ENCODE peak calls at places on chromosomes 11 and 22, in four cellular contexts. K is A549, M is K562, R is HepG2. V is an unnamed sample.

GRCh38 chr11:69010964-69011623 is 2.0 kb downstream of the MRGPRF start:
- DNase-seq in K (peak; percentile 31), M (peak; percentile 97), R (no peak), V (peak; percentile 97)

GRCh38 chr11:70429428-70429705 is 31.0 kb downstream of the CTTN start:
- DNase-seq in K (no peak), M (no peak), R (no peak), V (no peak)

GRCh38 chr11:45754261-45754709 is 50.7 kb upstream of the SLC35C1 start:
- DNase-seq in K (no peak), M (no peak), R (peak; percentile 21), V (no peak)

GRCh38 chr11:109267293-109268095 is 154.5 kb upstream of the C11orf87 start:
- DNase-seq in K (peak; percentile 7), M (no peak), R (no peak), V (peak; percentile 37)

GRCh38 chr22:41762980-41763779 is 37.3 kb upstream of the CCDC134 start:
- DNase-seq in K (peak; percentile 48), M (peak; percentile 49), R (peak; percentile 39), V (peak; percentile 72)

GRCh38 chr11:46352063-46352841 is 5.0 kb downstream of the DGKZ start:
- DNase-seq in K (peak; percentile 46), M (peak; percentile 89), R (no peak), V (peak; percentile 76)

GRCh38 chr22:25359601-25360261 is 140.3 kb downstream of the CRYBB2 start:
- DNase-seq in K (no peak), M (no peak), R (no peak), V (no peak)

GRCh38 chr22:41828516-41828915 is 4.4 kb upstream of the SREBF2 start:
- DNase-seq in K (no peak), M (no peak), R (no peak), V (no peak)

GRCh38 chr22:17114173-17114957 is 6.8 kb downstream of the TMEM121B start:
- DNase-seq in K (no peak), M (no peak), R (no peak), V (peak; percentile 5)

GRCh38 chr11:130162733-130163132 is 3.2 kb downstream of the ST14 start:
- DNase-seq in K (no peak), M (no peak), R (no peak), V (peak; percentile 90)

DNA sequence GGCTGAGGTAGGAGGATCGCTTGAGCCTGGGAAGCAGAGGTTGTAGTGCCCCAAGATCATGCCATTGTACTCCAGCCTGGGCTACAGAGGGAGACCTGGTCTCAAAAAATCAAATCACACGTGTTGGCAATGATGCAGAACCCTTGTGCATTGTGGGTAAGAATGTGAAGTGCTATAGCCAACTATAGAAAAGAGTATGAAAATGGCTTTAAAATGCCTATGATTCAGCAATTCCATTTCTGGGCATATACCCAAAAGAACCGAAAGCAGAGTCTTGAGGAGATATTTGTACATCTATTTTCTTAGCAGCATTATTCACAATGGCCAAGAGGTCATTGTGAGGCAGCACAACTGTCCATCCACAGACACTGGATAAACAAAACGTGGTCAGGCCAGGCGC is 2.6 kb upstream of the FADS3 start:
- DNase-seq in K (peak; percentile 71), M (no peak), R (no peak), V (no peak)
- TF ChIP-seq MYC in K (no peak), M (no peak), R (no peak), V (no peak)

GRCh38 chr22:31082606-31083376 is 1.7 kb downstream of the SMTN start:
- DNase-seq in K (peak; percentile 74), M (peak; percentile 70), R (peak; percentile 60), V (peak; percentile 71)

GRCh38 chr22:31079095-31079642 is 1.9 kb upstream of the SMTN start:
- DNase-seq in K (no peak), M (no peak), R (peak; percentile 77), V (no peak)

GRCh38 chr22:31081963-31082605 is 966 bp downstream of the SMTN start:
- DNase-seq in K (no peak), M (no peak), R (no peak), V (no peak)

GRCh38 chr22:31080164-31080847 is 812 bp upstream of the SMTN start:
- DNase-seq in K (no peak), M (no peak), R (no peak), V (no peak)

DNA sequence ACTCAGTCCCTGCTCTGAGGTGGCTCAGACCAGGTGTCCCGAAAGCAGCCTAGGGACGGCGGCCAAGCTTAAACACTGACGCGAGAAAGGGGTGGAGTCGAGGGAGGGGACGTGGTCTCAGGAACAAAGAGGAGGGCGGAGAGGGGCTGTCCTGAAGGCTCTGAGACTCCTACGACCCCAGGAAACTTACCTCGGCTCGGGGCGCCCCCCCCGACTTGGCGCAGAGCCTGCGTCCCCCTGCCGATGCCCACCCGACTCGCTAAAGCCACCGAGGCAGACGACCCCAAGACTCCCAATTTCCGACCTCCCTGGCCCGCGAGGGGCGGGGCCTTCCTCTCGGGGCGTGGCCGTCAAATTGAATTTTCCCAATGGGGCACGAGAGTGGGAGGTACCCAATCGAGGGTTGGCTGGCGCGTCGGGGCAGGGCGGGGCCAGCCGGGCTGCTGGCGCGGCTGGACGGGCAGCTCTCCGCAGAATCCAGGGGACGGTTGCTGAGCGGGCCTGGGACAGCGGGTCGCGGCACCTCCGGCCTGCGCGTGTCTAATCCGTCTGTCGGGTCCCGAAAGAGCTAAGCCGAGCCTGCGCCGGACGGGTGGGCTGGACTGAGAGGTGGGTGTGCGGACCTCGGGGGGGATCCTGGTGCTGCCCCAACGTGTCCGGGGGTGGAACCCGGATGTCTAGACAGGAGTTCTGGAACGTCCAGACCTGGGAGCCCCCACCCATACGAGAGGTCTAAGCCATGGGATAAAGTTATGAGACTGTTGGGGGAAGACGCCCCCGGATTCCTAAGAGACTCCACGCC is at the start of gene SMTN:
- DNase-seq in K (peak; percentile 80), M (peak; percentile 85), R (peak; percentile 86), V (peak; percentile 90)
- TF ChIP-seq CTCF in K (no peak), M (no peak), R (no peak), V (no peak)

GRCh38 chr11:3669742-3670183 is 1.4 kb downstream of the CHRNA10 start:
- DNase-seq in K (no peak), M (no peak), R (no peak), V (no peak)

GRCh38 chr11:3667149-3668035 is 3.8 kb downstream of the CHRNA10 start:
- DNase-seq in K (no peak), M (no peak), R (no peak), V (no peak)

GRCh38 chr11:3674189-3674588 is 3.0 kb upstream of the CHRNA10 start:
- DNase-seq in K (peak; percentile 21), M (no peak), R (peak; percentile 5), V (no peak)

GRCh38 chr11:3669128-3669527 is 2.1 kb downstream of the CHRNA10 start:
- DNase-seq in K (no peak), M (no peak), R (no peak), V (no peak)

DNA sequence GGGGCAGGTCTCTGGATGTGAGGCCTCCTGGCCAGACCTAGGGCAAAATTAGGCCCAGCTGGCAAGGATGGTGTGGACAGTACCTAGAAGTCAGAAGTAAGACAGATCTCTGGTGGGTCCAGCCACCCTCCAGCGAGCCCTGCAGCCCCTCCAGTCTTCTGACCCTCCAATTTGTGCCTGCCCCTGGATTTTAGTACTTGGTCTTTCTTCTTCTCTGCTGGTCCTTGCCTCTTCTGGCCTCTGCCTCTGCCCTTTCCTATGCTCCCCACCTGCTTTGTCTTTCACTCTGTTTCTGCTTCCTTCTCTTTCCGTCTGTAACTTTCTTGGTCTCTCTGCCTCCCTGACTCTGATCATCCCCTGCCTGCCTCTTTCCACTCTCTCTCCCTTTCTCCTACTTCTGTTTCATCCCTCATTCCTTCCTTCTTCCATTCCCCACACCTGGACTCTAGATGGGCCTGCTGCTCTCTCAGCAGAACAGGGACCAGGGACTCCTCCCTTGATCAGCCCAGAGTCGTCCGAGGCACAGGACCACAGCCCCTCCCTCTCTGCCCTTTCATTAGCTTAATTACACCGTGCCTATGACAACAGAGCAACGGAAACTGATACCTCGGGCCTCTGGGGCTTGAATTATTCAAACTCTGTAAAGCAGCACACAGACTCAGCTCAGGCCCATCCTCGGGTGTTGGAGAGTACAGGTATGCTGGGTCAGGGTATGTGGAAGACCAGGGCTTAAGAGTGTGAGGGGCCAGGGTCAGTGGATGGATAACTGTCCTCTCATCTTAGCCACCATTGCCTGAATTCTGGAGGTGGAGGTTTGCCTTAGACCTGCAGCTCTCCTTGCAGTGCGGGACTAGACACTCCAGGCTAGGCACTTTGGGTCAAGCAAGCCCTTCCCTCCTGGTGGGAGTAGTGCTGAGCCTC is at the start of gene CHRNA10:
- DNase-seq in K (no peak), M (no peak), R (no peak), V (no peak)
- H3K4me3 ChIP-seq in K (no peak within 1 kb of the TSS), M (no peak within 1 kb of the TSS), R (no peak within 1 kb of the TSS), V (no peak within 1 kb of the TSS)

GRCh38 chr11:125569913-125570621 is 790 bp downstream of the EI24 start:
- DNase-seq in K (no peak), M (no peak), R (no peak), V (peak; percentile 14)
- TF ChIP-seq MYC in K (no peak), M (no peak), R (no peak), V (no peak)

GRCh38 chr22:46933040-46933439 is 170.6 kb downstream of the TBC1D22A start:
- DNase-seq in K (no peak), M (no peak), R (no peak), V (no peak)

GRCh38 chr22:46929689-46930225 is 167.3 kb downstream of the TBC1D22A start:
- DNase-seq in K (no peak), M (no peak), R (no peak), V (no peak)

GRCh38 chr22:46933526-46933925 is 171.1 kb downstream of the TBC1D22A start:
- DNase-seq in K (no peak), M (no peak), R (no peak), V (no peak)

GRCh38 chr22:46931881-46932280 is 169.4 kb downstream of the TBC1D22A start:
- DNase-seq in K (no peak), M (no peak), R (no peak), V (no peak)

GRCh38 chr22:46931414-46931813 is 169.0 kb downstream of the TBC1D22A start:
- DNase-seq in K (peak; percentile 31), M (no peak), R (no peak), V (no peak)
- TF ChIP-seq CTCF in K (no peak), M (no peak), R (no peak), V (no peak)